ENCODE peak calls at places on chromosomes 12 and 14, in ten cellular contexts. Q is psoas muscle, S is fibroblast of the aortic adventitia, K is A549, R is cardiac fibroblast, G is dorsolateral prefrontal cortex, E is suprapubic skin, N is heart right ventricle, F is tibial nerve, U is heart left ventricle. C is an unnamed sample.

GRCh38 chr12:95997911-95998510 is 1.9 kb upstream of the HAL start:
- DNase-seq in Q (no peak), S (no peak), K (no peak), R (peak), G (no peak), E (no peak), N (no peak), F (no peak), U (no peak), C (no peak)

GRCh38 chr14:99579903-99580570 is 24.0 kb downstream of the CCDC85C start:
- DNase-seq in Q (no peak), S (peak), K (peak), R (peak), G (no peak), E (no peak), N (no peak), F (no peak), U (no peak), C (no peak)

GRCh38 chr12:105060715-105061378 is 23.4 kb downstream of the ALDH1L2 start:
- DNase-seq in Q (no peak), S (peak), K (no peak), R (no peak), G (no peak), E (no peak), N (no peak), F (no peak), U (no peak), C (no peak)

GRCh38 chr14:99938896-99939295 is 126.3 kb upstream of the EVL start:
- DNase-seq in Q (no peak), S (no peak), K (no peak), R (no peak), G (no peak), E (no peak), N (no peak), F (no peak), U (no peak), C (no peak)

GRCh38 chr14:62076825-62077660 is 314.8 kb downstream of the SNAPC1 start:
- DNase-seq in Q (no peak), S (no peak), K (no peak), R (no peak), G (no peak), E (no peak), N (no peak), F (no peak), U (no peak), C (no peak)

GRCh38 chr12:81128930-81129554 is 51.2 kb downstream of the ACSS3 start:
- DNase-seq in Q (no peak), S (peak), K (peak), R (peak), G (no peak), E (no peak), N (no peak), F (no peak), U (peak), C (peak)

GRCh38 chr12:13194462-13195110 is 1.9 kb upstream of the EMP1 start:
- DNase-seq in Q (no peak), S (peak), K (no peak), R (no peak), G (no peak), E (no peak), N (no peak), F (no peak), U (no peak), C (no peak)

GRCh38 chr12:68267892-68268396 is 14.5 kb upstream of the IL22 start:
- DNase-seq in Q (no peak), S (peak), K (no peak), R (peak), G (no peak), E (no peak), N (no peak), F (no peak), U (no peak), C (no peak)

GRCh38 chr14:92460916-92461579 is 52.5 kb upstream of the RIN3 start:
- DNase-seq in Q (no peak), S (peak), K (no peak), R (peak), G (no peak), E (no peak), N (peak), F (no peak), U (peak), C (peak)

GRCh38 chr14:98466807-98467206 is 805.2 kb downstream of the BCL11B start:
- DNase-seq in Q (no peak), S (peak), K (no peak), R (no peak), G (no peak), E (no peak), N (no peak), F (no peak), U (no peak), C (no peak)

GRCh38 chr14:96852823-96853422 is 55.7 kb downstream of the VRK1 start:
- DNase-seq in Q (no peak), S (peak), K (peak), R (peak), G (no peak), E (no peak), N (no peak), F (peak), U (no peak), C (peak)

GRCh38 chr12:20132818-20133217 is 235.5 kb upstream of the PDE3A start:
- DNase-seq in Q (no peak), S (no peak), K (no peak), R (no peak), G (no peak), E (no peak), N (no peak), F (no peak), U (no peak), C (no peak)

GRCh38 chr12:75790219-75790618 is 241.4 kb downstream of the PHLDA1 start:
- DNase-seq in Q (no peak), S (no peak), K (no peak), R (no peak), G (no peak), E (no peak), N (no peak), F (no peak), U (no peak), C (no peak)

GRCh38 chr12:4645023-4645422 is 3.8 kb downstream of the AKAP3 start:
- DNase-seq in Q (no peak), S (no peak), K (no peak), R (no peak), G (no peak), E (no peak), N (no peak), F (no peak), U (no peak), C (no peak)

GRCh38 chr14:47259796-47260195 is 415.6 kb downstream of the MDGA2 start:
- DNase-seq in Q (no peak), S (no peak), K (no peak), R (no peak), G (no peak), E (no peak), N (no peak), F (no peak), U (no peak), C (no peak)

GRCh38 chr14:21066882-21067502 is 3.1 kb upstream of the ARHGEF40 start:
- DNase-seq in Q (no peak), S (no peak), K (peak), R (peak), G (no peak), E (no peak), N (no peak), F (no peak), U (no peak), C (no peak)

GRCh38 chr12:55893723-55894122 is 34.0 kb downstream of the PYM1 start:
- DNase-seq in Q (no peak), S (no peak), K (no peak), R (no peak), G (no peak), E (no peak), N (no peak), F (no peak), U (no peak), C (no peak)

GRCh38 chr12:88707800-88708199 is 127.5 kb upstream of the KITLG start:
- DNase-seq in Q (no peak), S (no peak), K (no peak), R (no peak), G (no peak), E (no peak), N (no peak), F (no peak), U (no peak), C (no peak)

GRCh38 chr12:58458093-58458492 is 462.2 kb downstream of the LRIG3 start:
- DNase-seq in Q (no peak), S (peak), K (no peak), R (no peak), G (no peak), E (no peak), N (no peak), F (no peak), U (no peak), C (no peak)

GRCh38 chr12:9391751-9392240 is 183.6 kb upstream of the PZP start:
- DNase-seq in Q (no peak), S (no peak), K (no peak), R (no peak), G (no peak), E (no peak), N (no peak), F (no peak), U (no peak), C (no peak)

DNA sequence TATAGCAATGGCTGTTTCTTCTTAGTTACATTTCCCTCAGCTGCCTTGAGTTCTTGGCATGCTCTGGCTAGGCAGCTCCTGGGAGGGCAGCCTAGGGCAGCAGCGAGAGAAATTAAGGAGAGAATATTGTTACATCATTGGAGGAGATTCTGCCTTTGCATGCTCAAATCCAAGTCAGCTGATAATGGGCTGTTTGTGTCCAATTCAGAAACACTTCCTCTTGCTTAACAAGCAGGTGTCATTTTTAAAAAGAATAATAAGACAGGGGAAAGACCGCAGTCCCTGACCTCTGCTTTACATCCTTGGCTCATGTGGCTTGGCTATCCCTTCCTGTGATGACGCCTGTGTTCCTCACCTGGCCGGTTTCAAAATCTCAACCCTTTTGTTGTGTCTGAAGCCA is 76.9 kb downstream of the ESR2 start:
- DNase-seq in Q (no peak), S (no peak), K (no peak), R (no peak), G (no peak), E (no peak), N (no peak), F (no peak), U (no peak), C (peak)
- H3K4me3 ChIP-seq in Q (peak), S (no peak), K (no peak), R (no peak), G (no peak), E (no peak), N (no peak), F (no peak), U (no peak), C (no peak)

GRCh38 chr12:27732281-27732680 is 21.6 kb downstream of the MRPS35 start:
- DNase-seq in Q (no peak), S (no peak), K (peak), R (peak), G (no peak), E (no peak), N (no peak), F (no peak), U (no peak), C (peak)
- TF ChIP-seq CTCF in Q (no peak), S (peak), K (no peak), R (peak), G (no peak), E (no peak), N (no peak), F (no peak), U (no peak), C (peak)

DNA sequence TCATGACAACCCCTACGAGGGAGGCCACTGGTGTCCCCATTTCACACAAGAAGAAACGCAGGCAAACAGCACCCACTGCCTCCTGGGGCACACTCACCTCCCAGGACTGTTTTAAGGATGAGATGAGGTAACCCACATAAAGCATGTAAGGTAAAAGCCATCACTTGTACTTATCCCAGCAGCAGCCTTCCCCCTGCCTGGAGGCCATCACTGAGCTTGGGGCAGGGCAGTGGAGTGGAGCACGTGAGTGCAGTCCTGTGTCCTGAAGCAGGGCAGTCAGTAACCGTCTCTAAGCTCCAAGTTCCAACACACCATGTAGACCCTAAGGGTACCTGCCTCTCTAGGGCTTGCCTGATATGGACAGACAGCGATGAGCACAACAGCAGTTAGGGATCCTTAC is 1.7 kb downstream of the POLE start:
- DNase-seq in Q (no peak), S (no peak), K (no peak), R (no peak), G (no peak), E (no peak), N (no peak), F (no peak), U (no peak), C (no peak)
- H3K4me3 ChIP-seq in Q (no peak), S (peak), K (no peak), R (no peak), G (no peak), E (no peak), N (no peak), F (no peak), U (no peak), C (no peak)

GRCh38 chr14:77151245-77151644 is 9.7 kb upstream of the ZDHHC22 start:
- DNase-seq in Q (no peak), S (no peak), K (peak), R (peak), G (no peak), E (no peak), N (no peak), F (no peak), U (no peak), C (no peak)
- TF ChIP-seq CTCF in Q (peak), S (peak), K (peak), R (peak), G (peak), E (peak), N (peak), F (no peak), U (no peak), C (peak)

GRCh38 chr12:85468356-85469157 is 188.5 kb downstream of the ALX1 start:
- DNase-seq in Q (no peak), S (peak), K (peak), R (peak), G (no peak), E (no peak), N (no peak), F (peak), U (no peak), C (peak)
- H3K4me3 ChIP-seq in Q (peak), S (peak), K (peak), R (peak), G (peak), E (peak), N (peak), F (peak), U (peak), C (peak)

DNA sequence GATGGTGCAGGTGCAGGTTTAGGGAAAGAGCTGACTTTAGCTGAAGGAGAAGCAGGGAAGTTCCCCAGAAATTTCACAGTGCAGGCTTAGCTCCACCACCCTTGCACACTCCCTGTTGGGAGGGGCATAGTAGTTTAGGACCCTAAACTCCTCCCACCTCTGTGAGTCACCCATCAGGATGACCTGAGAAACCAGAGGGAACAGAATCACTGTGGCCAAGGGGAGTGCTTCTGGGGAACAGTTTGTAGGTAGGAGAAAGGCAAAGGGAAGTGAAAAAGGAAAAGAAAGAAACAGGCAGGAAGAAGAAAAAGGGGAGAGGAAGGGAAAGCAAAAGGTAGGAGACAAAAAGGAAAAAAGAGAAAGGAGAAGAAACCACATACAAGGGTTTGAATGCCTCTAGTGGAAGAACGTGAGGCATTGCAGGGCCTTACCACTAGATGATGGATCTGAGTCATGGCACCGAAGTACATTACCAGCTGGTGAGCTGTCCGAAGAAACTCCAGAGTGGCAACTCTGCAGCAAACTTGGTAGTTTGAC is 404.2 kb downstream of the SLC6A15 start:
- DNase-seq in Q (no peak), S (peak), K (peak), R (peak), G (no peak), E (peak), N (no peak), F (no peak), U (no peak), C (peak)
- TF ChIP-seq CTCF in Q (peak), S (peak), K (no peak), R (peak), G (no peak), E (no peak), N (peak), F (no peak), U (no peak), C (peak)

DNA sequence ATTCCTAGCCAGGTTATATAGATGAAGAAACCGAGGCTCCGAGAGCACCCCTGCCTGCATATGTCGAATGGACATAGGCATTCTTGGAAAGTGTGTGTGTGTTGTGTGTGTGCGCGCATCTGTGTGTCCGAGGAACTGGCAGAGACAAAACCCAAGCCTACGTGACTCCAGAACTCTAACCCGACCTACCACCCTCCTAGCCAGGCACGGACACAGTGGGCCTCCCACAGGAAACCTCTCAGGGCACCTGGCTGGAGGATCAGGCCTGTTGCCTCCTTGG is 543 bp upstream of the PGF start:
- DNase-seq in Q (no peak), S (no peak), K (no peak), R (no peak), G (no peak), E (no peak), N (no peak), F (no peak), U (no peak), C (no peak)
- H3K4me3 ChIP-seq in Q (peak), S (no peak), K (peak), R (peak), G (peak), E (peak), N (peak), F (peak), U (peak), C (no peak)

GRCh38 chr12:77916276-77916675 is 85.6 kb downstream of the NAV3 start:
- DNase-seq in Q (no peak), S (no peak), K (no peak), R (no peak), G (no peak), E (no peak), N (no peak), F (no peak), U (no peak), C (no peak)

GRCh38 chr12:77914089-77914488 is 83.4 kb downstream of the NAV3 start:
- DNase-seq in Q (no peak), S (no peak), K (peak), R (peak), G (no peak), E (no peak), N (no peak), F (no peak), U (no peak), C (no peak)
- TF ChIP-seq CTCF in Q (no peak), S (no peak), K (no peak), R (no peak), G (no peak), E (no peak), N (no peak), F (no peak), U (no peak), C (no peak)

C was measured in GM12865.